ENCODE peak calls at places on chromosomes 3 and 15, in four cellular contexts. One of them, this sample, is unnamed.

GRCh38 chr3:108664266-108664665 is 74.7 kb downstream of the DZIP3 start:
- DNase-seq in HEK293T: no peak
- DNase-seq in K562: no peak
- DNase-seq in HepG2: no peak
- DNase-seq in this sample: no peak

GRCh38 chr3:44030690-44031344 is 210.9 kb upstream of the TOPAZ1 start:
- DNase-seq in HEK293T: no peak
- DNase-seq in K562: no peak
- DNase-seq in HepG2: no peak
- DNase-seq in this sample: no peak

GRCh38 chr3:45554001-45554691 is 40.4 kb upstream of the LIMD1 start:
- DNase-seq in HEK293T: no peak
- DNase-seq in K562: no peak
- DNase-seq in HepG2: no peak
- DNase-seq in this sample: no peak

GRCh38 chr3:12995389-12996180 is 77.6 kb downstream of the IQSEC1 start:
- DNase-seq in HEK293T: no peak
- DNase-seq in K562: no peak
- DNase-seq in HepG2: peak; percentile 49
- DNase-seq in this sample: no peak

GRCh38 chr15:88590771-88591170 is 30.4 kb upstream of the AEN start:
- DNase-seq in HEK293T: no peak
- DNase-seq in K562: no peak
- DNase-seq in HepG2: no peak
- DNase-seq in this sample: no peak

GRCh38 chr3:122169911-122170310 is 13.6 kb upstream of the CASR start:
- DNase-seq in HEK293T: no peak
- DNase-seq in K562: no peak
- DNase-seq in HepG2: no peak
- DNase-seq in this sample: no peak

GRCh38 chr3:126245811-126246727 is 65.7 kb upstream of the ALDH1L1 start:
- DNase-seq in HEK293T: peak; percentile 68
- DNase-seq in K562: peak; percentile 29
- DNase-seq in HepG2: peak; percentile 48
- DNase-seq in this sample: peak; percentile 60

GRCh38 chr3:11136871-11137626 is 17.2 kb upstream of the HRH1 start:
- DNase-seq in HEK293T: peak; percentile 32
- DNase-seq in K562: peak; percentile 84
- DNase-seq in HepG2: peak; percentile 40
- DNase-seq in this sample: no peak

GRCh38 chr3:184874709-184875644 is 63.0 kb downstream of the VPS8 start:
- DNase-seq in HEK293T: peak; percentile 12
- DNase-seq in K562: peak; percentile 17
- DNase-seq in HepG2: peak; percentile 27
- DNase-seq in this sample: peak; percentile 18

GRCh38 chr3:10223676-10224639 is 24.3 kb upstream of the TATDN2 start:
- DNase-seq in HEK293T: no peak
- DNase-seq in K562: no peak
- DNase-seq in HepG2: peak; percentile 75
- DNase-seq in this sample: no peak

GRCh38 chr3:126538316-126538715 is 14.4 kb downstream of the CHST13 start:
- DNase-seq in HEK293T: no peak
- DNase-seq in K562: no peak
- DNase-seq in HepG2: no peak
- DNase-seq in this sample: peak; percentile 8

GRCh38 chr3:192943384-192943783 is 25.7 kb upstream of the MB21D2 start:
- DNase-seq in HEK293T: no peak
- DNase-seq in K562: no peak
- DNase-seq in HepG2: no peak
- DNase-seq in this sample: no peak

GRCh38 chr15:38367476-38367875 is 86.5 kb upstream of the FAM98B start:
- DNase-seq in HEK293T: no peak
- DNase-seq in K562: no peak
- DNase-seq in HepG2: no peak
- DNase-seq in this sample: no peak

GRCh38 chr3:141009496-141009895 is 41.7 kb upstream of the SPSB4 start:
- DNase-seq in HEK293T: no peak
- DNase-seq in K562: no peak
- DNase-seq in HepG2: no peak
- DNase-seq in this sample: no peak

GRCh38 chr3:183210862-183211341 is 42.2 kb upstream of the B3GNT5 start:
- DNase-seq in HEK293T: no peak
- DNase-seq in K562: no peak
- DNase-seq in HepG2: no peak
- DNase-seq in this sample: no peak

GRCh38 chr3:151372063-151372820 is 12.3 kb downstream of the P2RY12 start:
- DNase-seq in HEK293T: no peak
- DNase-seq in K562: no peak
- DNase-seq in HepG2: no peak
- DNase-seq in this sample: no peak

GRCh38 chr15:90262426-90262825 is 3.0 kb upstream of the NGRN start:
- DNase-seq in HEK293T: no peak
- DNase-seq in K562: no peak
- DNase-seq in HepG2: no peak
- DNase-seq in this sample: no peak

GRCh38 chr15:28955160-28955502 is 69.4 kb downstream of the APBA2 start:
- DNase-seq in HEK293T: peak; percentile 40
- DNase-seq in K562: no peak
- DNase-seq in HepG2: no peak
- DNase-seq in this sample: no peak

GRCh38 chr3:10515884-10516495 is 10.6 kb upstream of the ATP2B2 start:
- DNase-seq in HEK293T: no peak
- DNase-seq in K562: peak; percentile 41
- DNase-seq in HepG2: peak; percentile 28
- DNase-seq in this sample: no peak

GRCh38 chr3:139327861-139328260 is 16.0 kb upstream of the MRPS22 start:
- DNase-seq in HEK293T: no peak
- DNase-seq in K562: no peak
- DNase-seq in HepG2: no peak
- DNase-seq in this sample: no peak

GRCh38 chr15:68057089-68057488 is 3.0 kb downstream of the PIAS1 start:
- DNase-seq in HEK293T: no peak
- DNase-seq in K562: no peak
- DNase-seq in HepG2: no peak
- DNase-seq in this sample: no peak

GRCh38 chr15:20353966-20354883 is 187.4 kb downstream of the GOLGA6L6 start:
- DNase-seq in HEK293T: no peak
- DNase-seq in K562: no peak
- DNase-seq in HepG2: no peak
- DNase-seq in this sample: peak; percentile 8

GRCh38 chr3:8536106-8537052 is 34.8 kb downstream of the LMCD1 start:
- DNase-seq in HEK293T: no peak
- DNase-seq in K562: no peak
- DNase-seq in HepG2: no peak
- DNase-seq in this sample: no peak

GRCh38 chr3:6132684-6133432 is 728.1 kb upstream of the GRM7 start:
- DNase-seq in HEK293T: no peak
- DNase-seq in K562: no peak
- DNase-seq in HepG2: no peak
- DNase-seq in this sample: no peak

GRCh38 chr15:95032181-95032580 is 800.8 kb downstream of the MCTP2 start:
- DNase-seq in HEK293T: no peak
- DNase-seq in K562: no peak
- DNase-seq in HepG2: no peak
- DNase-seq in this sample: no peak

GRCh38 chr3:34111361-34111760 is 312.9 kb downstream of the PDCD6IP start:
- DNase-seq in HEK293T: no peak
- DNase-seq in K562: no peak
- DNase-seq in HepG2: no peak
- DNase-seq in this sample: no peak

GRCh38 chr3:46090161-46090591 is 62.9 kb upstream of the XCR1 start:
- DNase-seq in HEK293T: no peak
- DNase-seq in K562: no peak
- DNase-seq in HepG2: no peak
- DNase-seq in this sample: no peak

GRCh38 chr15:88663216-88663615 is 24.4 kb downstream of the ISG20 start:
- DNase-seq in HEK293T: no peak
- DNase-seq in K562: no peak
- DNase-seq in HepG2: no peak
- DNase-seq in this sample: no peak

GRCh38 chr3:74603292-74603691 is 11.2 kb downstream of the CNTN3 start:
- DNase-seq in HEK293T: no peak
- DNase-seq in K562: no peak
- DNase-seq in HepG2: no peak
- DNase-seq in this sample: no peak

GRCh38 chr15:41948499-41948898 is 23.9 kb downstream of the EHD4 start:
- DNase-seq in HEK293T: no peak
- DNase-seq in K562: no peak
- DNase-seq in HepG2: no peak
- DNase-seq in this sample: no peak

GRCh38 chr15:63020128-63020527 is 22.4 kb upstream of the TPM1 start:
- DNase-seq in HEK293T: no peak
- DNase-seq in K562: no peak
- DNase-seq in HepG2: no peak
- DNase-seq in this sample: no peak

GRCh38 chr15:63021031-63021430 is 21.5 kb upstream of the TPM1 start:
- DNase-seq in HEK293T: no peak
- DNase-seq in K562: no peak
- DNase-seq in HepG2: no peak
- DNase-seq in this sample: no peak

GRCh38 chr15:63018639-63019038 is 23.9 kb upstream of the TPM1 start:
- DNase-seq in HEK293T: no peak
- DNase-seq in K562: no peak
- DNase-seq in HepG2: no peak
- DNase-seq in this sample: no peak

GRCh38 chr15:63022181-63022580 is 20.4 kb upstream of the TPM1 start:
- DNase-seq in HEK293T: no peak
- DNase-seq in K562: no peak
- DNase-seq in HepG2: no peak
- DNase-seq in this sample: no peak

GRCh38 chr15:63019539-63020109 is 22.9 kb upstream of the TPM1 start:
- DNase-seq in HEK293T: peak; percentile 31
- DNase-seq in K562: no peak
- DNase-seq in HepG2: peak; percentile 50
- DNase-seq in this sample: peak; percentile 58
- TF ChIP-seq ELF4 in HEK293T: no peak
- TF ChIP-seq ELF4 in K562: no peak
- TF ChIP-seq ELF4 in HepG2: no peak
- TF ChIP-seq ELF4 in this sample: no peak

DNA sequence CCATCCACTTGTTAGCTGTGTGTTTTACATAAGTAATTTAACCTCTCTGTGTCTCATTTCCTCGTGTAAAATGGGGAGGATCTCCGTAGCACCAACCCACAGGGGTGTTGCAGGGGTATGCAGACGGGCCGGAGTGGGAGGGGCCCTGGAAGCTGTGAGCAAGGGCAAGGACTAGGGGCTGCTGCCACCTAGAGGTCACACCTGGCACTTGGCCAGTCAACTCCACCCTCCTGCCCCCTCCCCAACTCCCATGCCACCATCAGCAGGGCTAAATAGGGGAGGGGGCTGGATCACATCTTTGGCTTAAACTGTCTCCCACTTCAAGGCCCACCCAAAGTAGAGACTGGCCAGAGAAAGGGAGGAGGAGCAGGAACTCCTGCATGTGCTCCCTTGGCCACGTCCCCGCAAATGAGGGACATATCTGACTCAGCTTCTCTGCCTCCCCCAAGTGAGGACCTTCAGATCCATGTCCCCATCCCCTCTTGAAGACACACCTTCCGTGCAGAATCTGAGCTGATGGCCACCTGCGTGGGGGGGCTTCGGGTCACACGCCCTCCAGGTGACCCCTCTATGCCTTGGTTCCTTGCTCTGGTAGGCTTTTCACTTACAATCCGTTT is 2.6 kb downstream of the CCDC9B start:
- DNase-seq in HEK293T: peak; percentile 80
- DNase-seq in K562: peak; percentile 91
- DNase-seq in HepG2: peak; percentile 58
- DNase-seq in this sample: peak; percentile 92
- TF ChIP-seq ELF4 in HEK293T: no peak
- TF ChIP-seq ELF4 in K562: no peak
- TF ChIP-seq ELF4 in HepG2: no peak
- TF ChIP-seq ELF4 in this sample: no peak

GRCh38 chr3:117545484-117545883 is 835.9 kb downstream of the TUSC7 start:
- DNase-seq in HEK293T: no peak
- DNase-seq in K562: no peak
- DNase-seq in HepG2: no peak
- DNase-seq in this sample: no peak
- TF ChIP-seq ELF4 in HEK293T: no peak
- TF ChIP-seq ELF4 in K562: no peak
- TF ChIP-seq ELF4 in HepG2: no peak
- TF ChIP-seq ELF4 in this sample: no peak

GRCh38 chr3:99126291-99126690 is 224.8 kb upstream of the DCBLD2 start:
- DNase-seq in HEK293T: no peak
- DNase-seq in K562: no peak
- DNase-seq in HepG2: no peak
- DNase-seq in this sample: no peak

GRCh38 chr3:99128740-99129505 is 227.4 kb upstream of the DCBLD2 start:
- DNase-seq in HEK293T: no peak
- DNase-seq in K562: no peak
- DNase-seq in HepG2: no peak
- DNase-seq in this sample: no peak

GRCh38 chr3:99128205-99128604 is 226.7 kb upstream of the DCBLD2 start:
- DNase-seq in HEK293T: no peak
- DNase-seq in K562: no peak
- DNase-seq in HepG2: no peak
- DNase-seq in this sample: no peak

GRCh38 chr3:99134996-99135395 is 233.5 kb upstream of the DCBLD2 start:
- DNase-seq in HEK293T: no peak
- DNase-seq in K562: no peak
- DNase-seq in HepG2: no peak
- DNase-seq in this sample: no peak

GRCh38 chr3:99131876-99132275 is 230.4 kb upstream of the DCBLD2 start:
- DNase-seq in HEK293T: no peak
- DNase-seq in K562: no peak
- DNase-seq in HepG2: no peak
- DNase-seq in this sample: no peak
- TF ChIP-seq ELF4 in HEK293T: no peak
- TF ChIP-seq ELF4 in K562: no peak
- TF ChIP-seq ELF4 in HepG2: no peak
- TF ChIP-seq ELF4 in this sample: no peak